ENCODE peak calls at places on chromosomes 2 and 18, in nine cellular contexts. One of them, this sample, is unnamed.

GRCh38 chr2:203935568-203935967 is 995 bp upstream of the ICOS start:
- DNase-seq in NCI-H1417: no peak
- DNase-seq in endodermal cell: no peak
- DNase-seq in NCI-H1930: no peak
- DNase-seq in effector memory CD4-positive, alpha-beta T cell: no peak
- DNase-seq in H7: no peak
- DNase-seq in SW 1271: no peak
- DNase-seq in frontal cortex: no peak
- DNase-seq in lower lobe of right lung: no peak
- DNase-seq in this sample: no peak

GRCh38 chr2:101330253-101330921 is 21.9 kb upstream of the RNF149 start:
- DNase-seq in H7: peak; percentile 65
- DNase-seq in NCI-H1930: no peak
- DNase-seq in endodermal cell: peak; percentile 92
- DNase-seq in SW 1271: no peak
- DNase-seq in frontal cortex: no peak
- DNase-seq in NCI-H1417: no peak
- DNase-seq in lower lobe of right lung: peak; percentile 68
- DNase-seq in effector memory CD4-positive, alpha-beta T cell: no peak
- DNase-seq in this sample: peak; percentile 65

GRCh38 chr2:120917876-120918275 is 182.2 kb downstream of the GLI2 start:
- DNase-seq in NCI-H1930: no peak
- DNase-seq in H7: no peak
- DNase-seq in effector memory CD4-positive, alpha-beta T cell: no peak
- DNase-seq in lower lobe of right lung: no peak
- DNase-seq in SW 1271: no peak
- DNase-seq in NCI-H1417: no peak
- DNase-seq in endodermal cell: no peak
- DNase-seq in frontal cortex: no peak
- DNase-seq in this sample: no peak

GRCh38 chr2:64692401-64692800 is 38.7 kb upstream of the SERTAD2 start:
- DNase-seq in SW 1271: no peak
- DNase-seq in NCI-H1930: no peak
- DNase-seq in effector memory CD4-positive, alpha-beta T cell: no peak
- DNase-seq in frontal cortex: no peak
- DNase-seq in endodermal cell: no peak
- DNase-seq in H7: no peak
- DNase-seq in NCI-H1417: no peak
- DNase-seq in lower lobe of right lung: no peak
- DNase-seq in this sample: no peak

GRCh38 chr2:37350917-37351316 is 6.5 kb downstream of the QPCT start:
- DNase-seq in frontal cortex: no peak
- DNase-seq in H7: no peak
- DNase-seq in effector memory CD4-positive, alpha-beta T cell: no peak
- DNase-seq in endodermal cell: no peak
- DNase-seq in NCI-H1930: no peak
- DNase-seq in SW 1271: no peak
- DNase-seq in lower lobe of right lung: no peak
- DNase-seq in NCI-H1417: no peak
- DNase-seq in this sample: no peak

GRCh38 chr18:55982992-55983391 is 395.0 kb upstream of the TCF4 start:
- DNase-seq in SW 1271: no peak
- DNase-seq in NCI-H1417: no peak
- DNase-seq in H7: peak; percentile 6
- DNase-seq in frontal cortex: no peak
- DNase-seq in lower lobe of right lung: no peak
- DNase-seq in endodermal cell: peak; percentile 56
- DNase-seq in effector memory CD4-positive, alpha-beta T cell: no peak
- DNase-seq in NCI-H1930: no peak
- DNase-seq in this sample: no peak

GRCh38 chr18:56532176-56532840 is 106.1 kb downstream of the TXNL1 start:
- DNase-seq in endodermal cell: no peak
- DNase-seq in effector memory CD4-positive, alpha-beta T cell: no peak
- DNase-seq in SW 1271: no peak
- DNase-seq in H7: no peak
- DNase-seq in NCI-H1930: no peak
- DNase-seq in lower lobe of right lung: no peak
- DNase-seq in NCI-H1417: no peak
- DNase-seq in frontal cortex: no peak
- DNase-seq in this sample: no peak

GRCh38 chr18:9731380-9731779 is 23.3 kb downstream of the RAB31 start:
- DNase-seq in endodermal cell: peak; percentile 2
- DNase-seq in frontal cortex: no peak
- DNase-seq in effector memory CD4-positive, alpha-beta T cell: no peak
- DNase-seq in NCI-H1417: no peak
- DNase-seq in NCI-H1930: no peak
- DNase-seq in lower lobe of right lung: no peak
- DNase-seq in SW 1271: peak; percentile 17
- DNase-seq in H7: no peak
- DNase-seq in this sample: peak; percentile 20

GRCh38 chr18:24315170-24315569 is 82.5 kb downstream of the OSBPL1A start:
- DNase-seq in frontal cortex: no peak
- DNase-seq in lower lobe of right lung: no peak
- DNase-seq in H7: no peak
- DNase-seq in NCI-H1930: no peak
- DNase-seq in effector memory CD4-positive, alpha-beta T cell: no peak
- DNase-seq in endodermal cell: no peak
- DNase-seq in SW 1271: no peak
- DNase-seq in NCI-H1417: no peak
- DNase-seq in this sample: no peak

GRCh38 chr2:224807153-224807964 is 91.2 kb upstream of the CCDC195 start:
- DNase-seq in frontal cortex: no peak
- DNase-seq in lower lobe of right lung: no peak
- DNase-seq in NCI-H1930: no peak
- DNase-seq in NCI-H1417: peak; percentile 28
- DNase-seq in endodermal cell: no peak
- DNase-seq in H7: no peak
- DNase-seq in effector memory CD4-positive, alpha-beta T cell: no peak
- DNase-seq in SW 1271: no peak
- DNase-seq in this sample: peak; percentile 15

GRCh38 chr18:42893991-42894390 is 221.5 kb downstream of the RIT2 start:
- DNase-seq in SW 1271: no peak
- DNase-seq in NCI-H1930: no peak
- DNase-seq in frontal cortex: no peak
- DNase-seq in H7: no peak
- DNase-seq in effector memory CD4-positive, alpha-beta T cell: no peak
- DNase-seq in lower lobe of right lung: no peak
- DNase-seq in NCI-H1417: no peak
- DNase-seq in endodermal cell: no peak
- DNase-seq in this sample: no peak

GRCh38 chr2:38498039-38498438 is 104.7 kb downstream of the HNRNPLL start:
- DNase-seq in NCI-H1930: no peak
- DNase-seq in endodermal cell: no peak
- DNase-seq in lower lobe of right lung: no peak
- DNase-seq in SW 1271: no peak
- DNase-seq in frontal cortex: no peak
- DNase-seq in H7: no peak
- DNase-seq in NCI-H1417: peak; percentile 82
- DNase-seq in effector memory CD4-positive, alpha-beta T cell: no peak
- DNase-seq in this sample: no peak

GRCh38 chr2:109129356-109129920 is 433 bp downstream of the SH3RF3 start:
- DNase-seq in effector memory CD4-positive, alpha-beta T cell: no peak
- DNase-seq in endodermal cell: peak; percentile 74
- DNase-seq in NCI-H1417: no peak
- DNase-seq in frontal cortex: peak; percentile 38
- DNase-seq in SW 1271: peak; percentile 12
- DNase-seq in H7: peak; percentile 76
- DNase-seq in lower lobe of right lung: peak; percentile 47
- DNase-seq in NCI-H1930: no peak
- DNase-seq in this sample: no peak

GRCh38 chr2:207085110-207085509 is 80.6 kb downstream of the KLF7 start:
- DNase-seq in frontal cortex: no peak
- DNase-seq in SW 1271: no peak
- DNase-seq in effector memory CD4-positive, alpha-beta T cell: no peak
- DNase-seq in NCI-H1417: no peak
- DNase-seq in NCI-H1930: no peak
- DNase-seq in endodermal cell: no peak
- DNase-seq in lower lobe of right lung: no peak
- DNase-seq in H7: no peak
- DNase-seq in this sample: no peak

GRCh38 chr2:101147971-101148370 is 3.2 kb downstream of the TBC1D8 start:
- DNase-seq in H7: no peak
- DNase-seq in SW 1271: no peak
- DNase-seq in effector memory CD4-positive, alpha-beta T cell: no peak
- DNase-seq in NCI-H1417: no peak
- DNase-seq in endodermal cell: no peak
- DNase-seq in frontal cortex: no peak
- DNase-seq in lower lobe of right lung: no peak
- DNase-seq in NCI-H1930: no peak
- DNase-seq in this sample: no peak

GRCh38 chr2:240930631-240931318 is 24.6 kb downstream of the CROCC2 start:
- DNase-seq in endodermal cell: peak; percentile 42
- DNase-seq in lower lobe of right lung: peak; percentile 40
- DNase-seq in frontal cortex: no peak
- DNase-seq in H7: peak; percentile 42
- DNase-seq in NCI-H1417: no peak
- DNase-seq in effector memory CD4-positive, alpha-beta T cell: no peak
- DNase-seq in SW 1271: no peak
- DNase-seq in NCI-H1930: no peak
- DNase-seq in this sample: no peak

GRCh38 chr2:37376421-37377186 is 32.2 kb downstream of the QPCT start:
- DNase-seq in endodermal cell: no peak
- DNase-seq in SW 1271: no peak
- DNase-seq in frontal cortex: no peak
- DNase-seq in effector memory CD4-positive, alpha-beta T cell: peak; percentile 6
- DNase-seq in NCI-H1930: no peak
- DNase-seq in H7: no peak
- DNase-seq in lower lobe of right lung: no peak
- DNase-seq in NCI-H1417: no peak
- DNase-seq in this sample: peak; percentile 100

GRCh38 chr2:192010073-192010472 is 163.2 kb upstream of the CAVIN2 start:
- DNase-seq in frontal cortex: no peak
- DNase-seq in NCI-H1930: no peak
- DNase-seq in endodermal cell: no peak
- DNase-seq in SW 1271: no peak
- DNase-seq in lower lobe of right lung: no peak
- DNase-seq in effector memory CD4-positive, alpha-beta T cell: no peak
- DNase-seq in H7: no peak
- DNase-seq in NCI-H1417: no peak
- DNase-seq in this sample: no peak

GRCh38 chr2:26178746-26179436 is 6.0 kb downstream of the GAREM2 start:
- DNase-seq in endodermal cell: peak; percentile 88
- DNase-seq in effector memory CD4-positive, alpha-beta T cell: no peak
- DNase-seq in frontal cortex: peak; percentile 71
- DNase-seq in lower lobe of right lung: peak; percentile 56
- DNase-seq in NCI-H1930: no peak
- DNase-seq in SW 1271: peak; percentile 15
- DNase-seq in H7: peak; percentile 89
- DNase-seq in NCI-H1417: no peak
- DNase-seq in this sample: peak; percentile 41

GRCh38 chr2:171317492-171318125 is 116.2 kb downstream of the METTL8 start:
- DNase-seq in NCI-H1417: no peak
- DNase-seq in endodermal cell: peak; percentile 55
- DNase-seq in H7: no peak
- DNase-seq in frontal cortex: no peak
- DNase-seq in NCI-H1930: no peak
- DNase-seq in lower lobe of right lung: no peak
- DNase-seq in effector memory CD4-positive, alpha-beta T cell: no peak
- DNase-seq in SW 1271: no peak
- DNase-seq in this sample: no peak

GRCh38 chr2:121810959-121811853 is 55.8 kb downstream of the TSN start:
- DNase-seq in NCI-H1417: peak; percentile 41
- DNase-seq in lower lobe of right lung: no peak
- DNase-seq in NCI-H1930: peak; percentile 56
- DNase-seq in endodermal cell: peak; percentile 85
- DNase-seq in frontal cortex: peak; percentile 69
- DNase-seq in SW 1271: peak; percentile 35
- DNase-seq in effector memory CD4-positive, alpha-beta T cell: no peak
- DNase-seq in H7: peak; percentile 70
- DNase-seq in this sample: peak; percentile 89

GRCh38 chr2:127660291-127660578 is 14.3 kb downstream of the GPR17 start:
- DNase-seq in SW 1271: no peak
- DNase-seq in frontal cortex: no peak
- DNase-seq in lower lobe of right lung: peak; percentile 13
- DNase-seq in endodermal cell: no peak
- DNase-seq in H7: no peak
- DNase-seq in NCI-H1930: no peak
- DNase-seq in effector memory CD4-positive, alpha-beta T cell: no peak
- DNase-seq in NCI-H1417: no peak
- DNase-seq in this sample: no peak

GRCh38 chr2:160402498-160402897 is 91.1 kb downstream of the RBMS1 start:
- DNase-seq in frontal cortex: no peak
- DNase-seq in lower lobe of right lung: no peak
- DNase-seq in effector memory CD4-positive, alpha-beta T cell: no peak
- DNase-seq in NCI-H1930: no peak
- DNase-seq in NCI-H1417: no peak
- DNase-seq in SW 1271: no peak
- DNase-seq in endodermal cell: no peak
- DNase-seq in H7: no peak
- DNase-seq in this sample: no peak

GRCh38 chr2:48474599-48475298 is 55.2 kb upstream of the STON1 start:
- DNase-seq in endodermal cell: no peak
- DNase-seq in lower lobe of right lung: no peak
- DNase-seq in SW 1271: no peak
- DNase-seq in NCI-H1930: no peak
- DNase-seq in frontal cortex: no peak
- DNase-seq in effector memory CD4-positive, alpha-beta T cell: no peak
- DNase-seq in H7: no peak
- DNase-seq in NCI-H1417: no peak
- DNase-seq in this sample: no peak

GRCh38 chr2:157252529-157252928 is 5.0 kb upstream of the GALNT5 start:
- DNase-seq in lower lobe of right lung: no peak
- DNase-seq in effector memory CD4-positive, alpha-beta T cell: no peak
- DNase-seq in NCI-H1417: no peak
- DNase-seq in SW 1271: no peak
- DNase-seq in endodermal cell: no peak
- DNase-seq in NCI-H1930: no peak
- DNase-seq in H7: no peak
- DNase-seq in frontal cortex: no peak
- DNase-seq in this sample: no peak

GRCh38 chr18:26464128-26465011 is 84.0 kb downstream of the KCTD1 start:
- DNase-seq in NCI-H1930: no peak
- DNase-seq in effector memory CD4-positive, alpha-beta T cell: no peak
- DNase-seq in lower lobe of right lung: no peak
- DNase-seq in endodermal cell: no peak
- DNase-seq in SW 1271: no peak
- DNase-seq in NCI-H1417: no peak
- DNase-seq in frontal cortex: no peak
- DNase-seq in H7: no peak
- DNase-seq in this sample: no peak

GRCh38 chr2:213021971-213022899 is 129.2 kb downstream of the IKZF2 start:
- DNase-seq in H7: no peak
- DNase-seq in NCI-H1417: no peak
- DNase-seq in NCI-H1930: no peak
- DNase-seq in endodermal cell: no peak
- DNase-seq in SW 1271: no peak
- DNase-seq in frontal cortex: no peak
- DNase-seq in effector memory CD4-positive, alpha-beta T cell: no peak
- DNase-seq in lower lobe of right lung: no peak
- DNase-seq in this sample: no peak

GRCh38 chr18:9135912-9136314 is 668 bp upstream of the ANKRD12 start:
- DNase-seq in frontal cortex: no peak
- DNase-seq in H7: peak; percentile 88
- DNase-seq in NCI-H1417: peak; percentile 86
- DNase-seq in effector memory CD4-positive, alpha-beta T cell: no peak
- DNase-seq in lower lobe of right lung: no peak
- DNase-seq in SW 1271: peak; percentile 32
- DNase-seq in NCI-H1930: peak; percentile 27
- DNase-seq in endodermal cell: peak; percentile 92
- DNase-seq in this sample: peak; percentile 36

GRCh38 chr2:105404736-105405135 is 5.9 kb upstream of the FHL2 start:
- DNase-seq in H7: no peak
- DNase-seq in endodermal cell: no peak
- DNase-seq in frontal cortex: no peak
- DNase-seq in effector memory CD4-positive, alpha-beta T cell: no peak
- DNase-seq in SW 1271: no peak
- DNase-seq in lower lobe of right lung: no peak
- DNase-seq in NCI-H1417: no peak
- DNase-seq in NCI-H1930: no peak
- DNase-seq in this sample: no peak

GRCh38 chr2:7595181-7595580 is 678.0 kb downstream of the RNF144A start:
- DNase-seq in SW 1271: no peak
- DNase-seq in effector memory CD4-positive, alpha-beta T cell: no peak
- DNase-seq in frontal cortex: no peak
- DNase-seq in endodermal cell: no peak
- DNase-seq in H7: no peak
- DNase-seq in NCI-H1930: no peak
- DNase-seq in NCI-H1417: no peak
- DNase-seq in lower lobe of right lung: no peak
- DNase-seq in this sample: no peak

GRCh38 chr2:133418021-133418420 is 150.2 kb downstream of the NCKAP5 start:
- DNase-seq in lower lobe of right lung: no peak
- DNase-seq in NCI-H1417: no peak
- DNase-seq in endodermal cell: no peak
- DNase-seq in SW 1271: no peak
- DNase-seq in H7: no peak
- DNase-seq in frontal cortex: no peak
- DNase-seq in effector memory CD4-positive, alpha-beta T cell: no peak
- DNase-seq in NCI-H1930: no peak
- DNase-seq in this sample: peak; percentile 10

This sample was measured in SK-MEL-5.